ENCODE peak calls at places on chromosomes 12 and 14, in six cellular contexts. H, E, K, G, P and V are unnamed samples.

GRCh38 chr12:118190266-118190665 is 54.3 kb downstream of the PEBP1 start:
- DNase-seq in P (no peak), H (no peak), G (peak; percentile 92), E (no peak), K (no peak), V (no peak)

GRCh38 chr12:116697305-116698130 is 40.4 kb downstream of the SPRING1 start:
- DNase-seq in P (peak; percentile 49), G (peak; percentile 32), E (no peak), H (no peak), K (no peak), V (no peak)

GRCh38 chr14:74616996-74617700 is 5.1 kb upstream of the LTBP2 start:
- DNase-seq in K (no peak), E (no peak), G (no peak), P (no peak), H (no peak), V (no peak)

GRCh38 chr14:47278233-47278842 is 397.1 kb downstream of the MDGA2 start:
- DNase-seq in P (peak; percentile 72), H (no peak), K (peak; percentile 5), G (peak; percentile 67), E (no peak), V (no peak)

GRCh38 chr14:101248056-101248725 is 313.1 kb upstream of the DIO3 start:
- DNase-seq in E (no peak), P (no peak), H (no peak), G (no peak), K (no peak), V (no peak)

GRCh38 chr12:75969768-75970167 is 61.8 kb downstream of the PHLDA1 start:
- DNase-seq in K (no peak), P (no peak), G (no peak), E (no peak), H (no peak), V (no peak)

GRCh38 chr14:100440758-100441203 is 117.6 kb downstream of the SLC25A47 start:
- DNase-seq in E (no peak), K (no peak), G (no peak), P (no peak), H (no peak), V (no peak)

GRCh38 chr12:117178745-117179144 is 11.5 kb downstream of the FBXO21 start:
- DNase-seq in H (no peak), P (no peak), K (no peak), E (no peak), G (no peak), V (no peak)

GRCh38 chr14:99971929-99972747 is 93.1 kb upstream of the EVL start:
- DNase-seq in E (peak; percentile 8), H (no peak), K (peak; percentile 37), P (peak; percentile 23), G (no peak), V (no peak)

GRCh38 chr14:22980672-22981089 is 1.7 kb downstream of the AJUBA start:
- DNase-seq in G (no peak), E (peak; percentile 56), H (peak; percentile 22), P (no peak), K (no peak), V (peak; percentile 54)

GRCh38 chr14:94936901-94937321 is 167.0 kb upstream of the GSC start:
- DNase-seq in G (no peak), E (no peak), K (no peak), H (no peak), P (no peak), V (no peak)

GRCh38 chr14:86221755-86222154 is 691.8 kb downstream of the FLRT2 start:
- DNase-seq in H (no peak), E (no peak), K (no peak), P (no peak), G (no peak), V (no peak)

GRCh38 chr12:56040963-56041578 is 647 bp upstream of the RPS26 start:
- DNase-seq in E (no peak), K (no peak), P (no peak), H (no peak), G (no peak), V (no peak)

GRCh38 chr12:6345319-6346071 is 3.6 kb upstream of the TNFRSF1A start:
- DNase-seq in G (no peak), K (no peak), H (no peak), P (no peak), E (no peak), V (peak; percentile 79)

GRCh38 chr14:58898655-58899316 is 261.0 kb downstream of the DACT1 start:
- DNase-seq in G (no peak), K (no peak), P (no peak), E (no peak), H (no peak), V (no peak)